ENCODE peak calls at places on chromosomes 13 and 19, in nine cellular contexts. D is ovary, T is A549, V is uterus, O is H54, E is stomach, U is Peyer's patch, H is adrenal gland, Y is heart left ventricle. L is an unnamed sample.

GRCh38 chr19:43406297-43406696 is 8.4 kb upstream of the TEX101 start:
- DNase-seq in D (no peak), T (no peak), V (no peak), O (no peak), E (no peak), U (no peak), H (no peak), Y (no peak), L (no peak)

GRCh38 chr19:14015454-14016035 is 9.4 kb upstream of the RFX1 start:
- DNase-seq in D (no peak), T (no peak), V (no peak), O (no peak), E (no peak), U (no peak), H (no peak), Y (no peak), L (no peak)

GRCh38 chr13:80113714-80114454 is 227.0 kb downstream of the SPRY2 start:
- DNase-seq in D (no peak), T (no peak), V (no peak), O (no peak), E (no peak), U (no peak), H (no peak), Y (no peak), L (no peak)

GRCh38 chr19:41746593-41747227 is 8.6 kb upstream of the CEACAM6 start:
- DNase-seq in D (no peak), T (peak), V (no peak), O (peak), E (peak), U (no peak), H (peak), Y (no peak), L (peak)

GRCh38 chr19:55473613-55474012 is 2.8 kb upstream of the ZNF628 start:
- DNase-seq in D (no peak), T (no peak), V (no peak), O (peak), E (no peak), U (no peak), H (no peak), Y (no peak), L (no peak)

GRCh38 chr13:98187862-98188261 is 10.8 kb upstream of the RNF113B start:
- DNase-seq in D (no peak), T (no peak), V (no peak), O (no peak), E (no peak), U (no peak), H (no peak), Y (no peak), L (no peak)

GRCh38 chr13:111139874-111140561 is 24.9 kb downstream of the ARHGEF7 start:
- DNase-seq in D (no peak), T (no peak), V (no peak), O (no peak), E (no peak), U (no peak), H (no peak), Y (no peak), L (no peak)

GRCh38 chr13:59633290-59633689 is 530.4 kb downstream of the DIAPH3 start:
- DNase-seq in D (peak), T (no peak), V (peak), O (no peak), E (no peak), U (no peak), H (peak), Y (peak), L (no peak)

GRCh38 chr19:42325896-42326771 is 699 bp downstream of the MEGF8 start:
- DNase-seq in D (no peak), T (peak), V (no peak), O (no peak), E (peak), U (peak), H (peak), Y (peak), L (no peak)

GRCh38 chr19:5605362-5605761 is 17.2 kb downstream of the SAFB2 start:
- DNase-seq in D (no peak), T (no peak), V (no peak), O (no peak), E (no peak), U (no peak), H (no peak), Y (no peak), L (no peak)

GRCh38 chr13:98220188-98220765 is 43.2 kb upstream of the RNF113B start:
- DNase-seq in D (no peak), T (no peak), V (no peak), O (no peak), E (no peak), U (no peak), H (no peak), Y (no peak), L (no peak)

GRCh38 chr19:16016226-16017137 is 59.8 kb upstream of the TPM4 start:
- DNase-seq in D (no peak), T (no peak), V (no peak), O (no peak), E (peak), U (no peak), H (no peak), Y (no peak), L (no peak)

GRCh38 chr13:112821340-112822055 is 131.7 kb downstream of the ATP11A start:
- DNase-seq in D (no peak), T (no peak), V (no peak), O (no peak), E (peak), U (peak), H (no peak), Y (no peak), L (no peak)

GRCh38 chr19:45045671-45046353 is 7.0 kb downstream of the CLASRP start:
- DNase-seq in D (no peak), T (no peak), V (no peak), O (no peak), E (peak), U (no peak), H (no peak), Y (no peak), L (no peak)

GRCh38 chr13:66673401-66673800 is 556.7 kb downstream of the PCDH9 start:
- DNase-seq in D (no peak), T (no peak), V (no peak), O (no peak), E (no peak), U (no peak), H (no peak), Y (no peak), L (no peak)

GRCh38 chr19:3818479-3818878 is 32.3 kb upstream of the MATK start:
- DNase-seq in D (no peak), T (no peak), V (no peak), O (peak), E (no peak), U (no peak), H (no peak), Y (no peak), L (no peak)

GRCh38 chr13:45055198-45055901 is 65.0 kb upstream of the GTF2F2 start:
- DNase-seq in D (peak), T (peak), V (peak), O (peak), E (no peak), U (no peak), H (no peak), Y (no peak), L (no peak)

GRCh38 chr13:24626449-24626848 is 53.8 kb upstream of the ATP12A start:
- DNase-seq in D (no peak), T (no peak), V (no peak), O (no peak), E (peak), U (no peak), H (no peak), Y (no peak), L (no peak)

GRCh38 chr19:441213-441823 is 19.5 kb downstream of the SHC2 start:
- DNase-seq in D (no peak), T (no peak), V (no peak), O (no peak), E (no peak), U (no peak), H (no peak), Y (no peak), L (no peak)

GRCh38 chr13:50208826-50209335 is 193.6 kb downstream of the KCNRG start:
- DNase-seq in D (no peak), T (peak), V (no peak), O (peak), E (peak), U (peak), H (peak), Y (peak), L (no peak)

GRCh38 chr19:14746891-14747290 is 31.5 kb downstream of the ADGRE2 start:
- DNase-seq in D (no peak), T (no peak), V (no peak), O (no peak), E (no peak), U (no peak), H (no peak), Y (no peak), L (no peak)

GRCh38 chr19:58229255-58229639 is 533 bp downstream of the ZNF544 start:
- DNase-seq in D (no peak), T (peak), V (no peak), O (no peak), E (no peak), U (no peak), H (peak), Y (no peak), L (no peak)

GRCh38 chr19:57850553-57851017 is 926 bp downstream of the ZNF587 start:
- DNase-seq in D (no peak), T (peak), V (no peak), O (no peak), E (peak), U (no peak), H (no peak), Y (no peak), L (no peak)

GRCh38 chr13:32315255-32316029 is at the start of the genes BRCA2 and ZAR1L:
- DNase-seq in D (peak), T (peak), V (peak), O (peak), E (peak), U (peak), H (peak), Y (peak), L (peak)
- TF ChIP-seq POLR2A in D (peak), T (peak), V (peak), O (peak), E (no peak), U (peak), H (peak), Y (no peak), L (peak)

GRCh38 chr19:11096210-11096841 is 7.1 kb downstream of the LDLR start:
- DNase-seq in D (peak), T (no peak), V (peak), O (no peak), E (no peak), U (no peak), H (peak), Y (peak), L (no peak)
- TF ChIP-seq POLR2A in D (peak), T (no peak), V (no peak), O (no peak), E (no peak), U (no peak), H (no peak), Y (no peak), L (no peak)

GRCh38 chr19:39409207-39409885 is 2.7 kb downstream of the ZFP36 start:
- DNase-seq in D (peak), T (peak), V (peak), O (peak), E (peak), U (peak), H (peak), Y (peak), L (no peak)
- TF ChIP-seq POLR2A in D (peak), T (peak), V (peak), O (no peak), E (no peak), U (peak), H (peak), Y (peak), L (no peak)

DNA sequence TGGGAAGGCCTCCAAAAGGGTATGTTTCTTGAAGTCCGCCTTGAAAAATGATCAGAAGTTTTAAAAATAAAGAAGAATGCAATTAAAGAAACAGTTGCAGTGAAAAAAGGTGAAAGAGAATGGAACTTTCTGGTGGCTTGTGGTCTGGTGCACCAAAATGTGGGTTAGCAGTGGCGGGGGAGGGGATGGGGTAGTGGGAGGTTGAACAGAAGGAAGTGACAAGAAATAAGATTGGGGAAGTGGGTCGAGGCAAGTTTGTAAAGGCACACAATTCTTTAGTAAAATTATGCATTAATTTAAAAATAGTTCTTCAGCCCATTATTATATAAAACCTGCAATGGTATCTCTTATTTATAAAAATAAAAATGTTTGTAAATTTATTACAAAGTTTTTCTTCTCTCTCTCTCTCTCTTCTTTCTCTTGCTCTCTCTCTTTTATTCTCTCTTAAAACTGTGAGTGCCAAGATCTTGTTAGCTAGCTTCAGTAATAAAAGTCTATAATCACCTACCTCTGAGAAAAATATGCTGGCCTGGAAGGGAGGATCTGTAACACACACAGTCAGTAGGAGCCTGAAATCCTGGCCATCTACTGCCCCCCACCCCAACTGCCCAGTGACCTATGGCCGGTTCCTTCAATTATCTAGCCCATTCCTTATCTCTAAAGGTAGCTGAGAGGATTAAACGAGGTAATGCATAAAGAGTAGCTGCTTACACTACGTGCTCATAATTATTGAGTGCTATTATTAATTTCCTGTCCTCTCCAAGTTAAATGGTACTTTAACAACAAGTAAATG is 2.2 kb downstream of the LCP1 start:
- DNase-seq in D (no peak), T (no peak), V (no peak), O (no peak), E (peak), U (peak), H (peak), Y (peak), L (no peak)
- TF ChIP-seq POLR2A in D (no peak), T (no peak), V (no peak), O (no peak), E (no peak), U (no peak), H (no peak), Y (no peak), L (no peak)

GRCh38 chr13:27601208-27601607 is 19.1 kb downstream of the LNX2 start:
- DNase-seq in D (no peak), T (no peak), V (no peak), O (no peak), E (no peak), U (no peak), H (no peak), Y (no peak), L (no peak)
- TF ChIP-seq POLR2A in D (no peak), T (no peak), V (no peak), O (no peak), E (no peak), U (no peak), H (no peak), Y (no peak), L (no peak)

DNA sequence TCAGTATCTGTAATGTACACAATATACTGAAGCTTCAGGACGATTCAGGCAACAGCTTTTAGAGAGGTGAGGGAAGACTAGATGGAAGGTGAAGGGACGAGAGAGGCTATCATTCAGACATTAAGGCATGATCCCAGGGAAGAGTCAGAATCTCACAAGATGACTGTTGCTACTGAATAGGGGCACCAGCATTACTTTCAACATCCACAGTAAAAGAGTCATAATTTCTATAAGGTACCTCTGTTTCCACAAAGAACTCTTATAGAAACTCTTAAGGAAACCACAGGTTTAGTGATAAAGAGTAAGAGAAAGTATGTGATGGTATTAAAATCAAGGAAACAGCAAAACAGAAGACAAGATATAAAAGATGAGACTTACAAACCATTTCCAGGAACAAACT is 23.0 kb downstream of the LCP1 start:
- DNase-seq in D (no peak), T (no peak), V (no peak), O (no peak), E (no peak), U (no peak), H (no peak), Y (no peak), L (no peak)
- TF ChIP-seq POLR2A in D (no peak), T (no peak), V (no peak), O (no peak), E (no peak), U (no peak), H (no peak), Y (no peak), L (peak)

GRCh38 chr19:11098327-11098726 is 9.1 kb downstream of the LDLR start:
- DNase-seq in D (no peak), T (no peak), V (no peak), O (no peak), E (no peak), U (no peak), H (no peak), Y (no peak), L (no peak)
- TF ChIP-seq POLR2A in D (no peak), T (no peak), V (no peak), O (no peak), E (no peak), U (no peak), H (no peak), Y (no peak), L (no peak)

GRCh38 chr13:74413482-74413881 is 279.3 kb upstream of the KLF12 start:
- DNase-seq in D (no peak), T (no peak), V (no peak), O (no peak), E (no peak), U (no peak), H (no peak), Y (no peak), L (no peak)

GRCh38 chr13:74414458-74414857 is 280.3 kb upstream of the KLF12 start:
- DNase-seq in D (no peak), T (no peak), V (no peak), O (no peak), E (no peak), U (no peak), H (no peak), Y (no peak), L (no peak)

GRCh38 chr13:74406439-74406838 is 272.2 kb upstream of the KLF12 start:
- DNase-seq in D (no peak), T (no peak), V (no peak), O (no peak), E (no peak), U (no peak), H (no peak), Y (no peak), L (no peak)

GRCh38 chr13:74409551-74409950 is 275.3 kb upstream of the KLF12 start:
- DNase-seq in D (no peak), T (no peak), V (no peak), O (no peak), E (no peak), U (no peak), H (no peak), Y (no peak), L (no peak)
- TF ChIP-seq POLR2A in D (no peak), T (no peak), V (no peak), O (no peak), E (no peak), U (no peak), H (no peak), Y (no peak), L (no peak)

GRCh38 chr19:10389863-10390262 is 9.5 kb upstream of the TYK2 start:
- DNase-seq in D (no peak), T (no peak), V (no peak), O (no peak), E (no peak), U (no peak), H (no peak), Y (no peak), L (no peak)
- TF ChIP-seq POLR2A in D (no peak), T (no peak), V (no peak), O (no peak), E (no peak), U (no peak), H (no peak), Y (no peak), L (no peak)

L was measured in GM12891.